ENCODE peak calls at places on chromosomes 13 and 19, in eight cellular contexts. I, T, E, F, L, P, Q and X are unnamed samples.
A peak's percentile ranks its signal among the peaks of the same experiment; 100 is the strongest.

GRCh38 chr13:80037505-80037888 is 303.4 kb downstream of the SPRY2 start:
- DNase-seq in I (no peak), T (no peak), E (peak; percentile 93), F (no peak), L (no peak), P (no peak), Q (no peak), X (no peak)

GRCh38 chr13:38582133-38582532 is 104.7 kb upstream of the FREM2 start:
- DNase-seq in I (no peak), T (no peak), E (peak; percentile 44), F (no peak), L (no peak), P (no peak), Q (no peak), X (peak; percentile 28)

GRCh38 chr13:71306821-71307220 is 560.2 kb downstream of the DACH1 start:
- DNase-seq in I (no peak), T (no peak), E (no peak), F (no peak), L (no peak), P (no peak), Q (no peak), X (no peak)

GRCh38 chr19:50326101-50326664 is 3.0 kb downstream of the KCNC3 start:
- DNase-seq in I (no peak), T (no peak), E (no peak), F (no peak), L (no peak), P (no peak), Q (no peak), X (no peak)

GRCh38 chr13:26679411-26679810 is 81.2 kb downstream of the GPR12 start:
- DNase-seq in I (no peak), T (no peak), E (peak; percentile 53), F (no peak), L (no peak), P (no peak), Q (no peak), X (no peak)

GRCh38 chr13:107847406-107847805 is 367.9 kb downstream of the LIG4 start:
- DNase-seq in I (no peak), T (no peak), E (no peak), F (no peak), L (no peak), P (no peak), Q (no peak), X (no peak)

GRCh38 chr13:51950722-51951121 is 60.5 kb downstream of the ATP7B start:
- DNase-seq in I (no peak), T (no peak), E (no peak), F (no peak), L (no peak), P (no peak), Q (no peak), X (no peak)

GRCh38 chr13:49329831-49330545 is 82.3 kb downstream of the CDADC1 start:
- DNase-seq in I (no peak), T (no peak), E (no peak), F (no peak), L (no peak), P (no peak), Q (no peak), X (no peak)

GRCh38 chr19:4139614-4140236 is 13.7 kb upstream of the CREB3L3 start:
- DNase-seq in I (peak; percentile 60), T (peak; percentile 71), E (peak; percentile 54), F (peak; percentile 86), L (peak; percentile 87), P (peak; percentile 85), Q (peak; percentile 21), X (peak; percentile 62)

GRCh38 chr13:56586966-56587365 is 553.8 kb upstream of the PRR20A start:
- DNase-seq in I (no peak), T (no peak), E (no peak), F (no peak), L (no peak), P (no peak), Q (no peak), X (no peak)

GRCh38 chr13:96093296-96094006 is 3.5 kb downstream of the HS6ST3 start:
- DNase-seq in I (no peak), T (no peak), E (no peak), F (no peak), L (no peak), P (no peak), Q (no peak), X (no peak)

GRCh38 chr13:47621931-47622330 is 379.1 kb downstream of the SUCLA2 start:
- DNase-seq in I (no peak), T (no peak), E (peak; percentile 84), F (no peak), L (no peak), P (no peak), Q (no peak), X (no peak)

GRCh38 chr19:34269968-34270621 is 15.7 kb downstream of the GARRE1 start:
- DNase-seq in I (no peak), T (no peak), E (peak; percentile 70), F (peak; percentile 80), L (peak; percentile 64), P (no peak), Q (no peak), X (peak; percentile 39)

GRCh38 chr19:18610556-18611326 is 1.9 kb upstream of the TMEM59L start:
- DNase-seq in I (no peak), T (no peak), E (no peak), F (no peak), L (no peak), P (no peak), Q (no peak), X (no peak)

GRCh38 chr19:4304509-4305252 is at the start of gene FSD1:
- DNase-seq in I (peak; percentile 64), T (no peak), E (no peak), F (no peak), L (no peak), P (no peak), Q (peak; percentile 39), X (no peak)

GRCh38 chr19:48989701-48990291 is 3.3 kb downstream of the GYS1 start:
- DNase-seq in I (no peak), T (no peak), E (no peak), F (no peak), L (peak; percentile 90), P (no peak), Q (no peak), X (no peak)

GRCh38 chr13:30114586-30115256 is 192.6 kb downstream of the KATNAL1 start:
- DNase-seq in I (peak; percentile 87), T (peak; percentile 72), E (peak; percentile 82), F (peak; percentile 92), L (peak; percentile 94), P (peak; percentile 88), Q (peak; percentile 80), X (peak; percentile 96)

GRCh38 chr13:99740261-99740979 is 231.1 kb downstream of the ZIC5 start:
- DNase-seq in I (no peak), T (no peak), E (no peak), F (no peak), L (no peak), P (no peak), Q (no peak), X (no peak)

GRCh38 chr13:51643882-51644281 is 59.6 kb downstream of the WDFY2 start:
- DNase-seq in I (no peak), T (peak; percentile 68), E (peak; percentile 81), F (no peak), L (no peak), P (no peak), Q (no peak), X (no peak)

DNA sequence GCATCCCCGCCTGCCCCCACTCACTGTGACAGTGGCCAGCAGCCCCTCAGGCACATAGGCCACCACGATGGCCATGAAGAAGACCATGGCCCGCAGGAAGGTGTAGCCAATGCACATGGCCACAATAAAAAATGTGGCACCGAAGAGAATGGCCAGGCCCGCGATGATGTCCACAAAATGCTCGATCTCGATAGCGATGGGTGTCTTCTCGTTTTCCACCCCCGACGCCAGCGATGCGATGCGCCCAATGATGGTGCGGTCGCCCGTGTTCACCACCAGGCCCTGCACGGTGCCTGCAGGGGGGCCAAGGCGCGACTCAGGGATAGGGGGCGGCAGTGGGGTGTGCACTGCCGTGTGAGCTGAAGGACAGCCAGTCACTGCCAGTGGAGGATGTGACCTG is 3.7 kb downstream of the ATP4A start:
- DNase-seq in I (no peak), T (no peak), E (no peak), F (no peak), L (no peak), P (no peak), Q (no peak), X (no peak)
- H3K27me3 ChIP-seq in I (no peaks in the 10 kb centered on the region), T (no peaks in the 10 kb centered on the region), E (no peaks in the 10 kb centered on the region), F (no peaks in the 10 kb centered on the region), L (no peaks in the 10 kb centered on the region), P (peaks cover 44% of the 10 kb centered on the region), Q (peaks cover 13% of the 10 kb centered on the region), X (no peaks in the 10 kb centered on the region)

GRCh38 chr19:29811125-29812079 is at the start of gene CCNE1:
- DNase-seq in I (peak; percentile 16), T (peak; percentile 43), E (peak; percentile 83), F (peak; percentile 93), L (peak; percentile 97), P (peak; percentile 90), Q (no peak), X (peak; percentile 93)
- H3K27ac ChIP-seq in I (no peak within 1 kb of the TSS), T (peak within 1 kb of the TSS; percentile 80), E (no peak within 1 kb of the TSS), F (no peak within 1 kb of the TSS), L (peak within 1 kb of the TSS; percentile 61), P (no peak within 1 kb of the TSS), Q (no peak within 1 kb of the TSS), X (peak within 1 kb of the TSS; percentile 58)

DNA sequence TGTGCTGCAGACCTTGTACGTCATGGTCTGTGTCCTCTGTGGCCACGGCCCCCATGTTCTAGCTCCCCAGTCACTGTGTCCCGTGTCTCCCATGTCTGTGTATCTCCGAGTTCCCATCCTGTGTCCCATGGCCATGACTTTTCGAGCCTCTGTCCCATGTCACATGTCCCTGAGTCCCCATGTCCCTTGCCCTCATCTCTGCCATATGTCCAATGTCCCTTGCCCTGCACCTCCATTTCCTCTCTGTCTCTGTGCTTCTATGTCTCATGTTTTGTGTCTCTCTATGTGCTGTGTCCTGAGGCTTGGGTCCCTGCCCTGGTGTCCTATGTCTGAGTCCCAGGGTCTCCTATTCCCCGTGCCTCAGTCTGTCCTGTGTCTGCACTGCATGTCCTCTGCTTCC is 2.0 kb downstream of the ATP4A start:
- DNase-seq in I (no peak), T (no peak), E (no peak), F (no peak), L (no peak), P (no peak), Q (no peak), X (no peak)
- H3K27me3 ChIP-seq in I (no peaks in the 10 kb centered on the region), T (no peaks in the 10 kb centered on the region), E (no peaks in the 10 kb centered on the region), F (no peaks in the 10 kb centered on the region), L (no peaks in the 10 kb centered on the region), P (peaks cover 44% of the 10 kb centered on the region), Q (peaks cover 13% of the 10 kb centered on the region), X (no peaks in the 10 kb centered on the region)

GRCh38 chr19:39251081-39251480 is 2.4 kb upstream of the IFNL4 start:
- DNase-seq in I (no peak), T (no peak), E (no peak), F (no peak), L (no peak), P (no peak), Q (no peak), X (no peak)

GRCh38 chr19:39252458-39252857 is 3.8 kb upstream of the IFNL4 start:
- DNase-seq in I (no peak), T (no peak), E (no peak), F (no peak), L (no peak), P (no peak), Q (no peak), X (no peak)

GRCh38 chr19:39246951-39247669 is 1.5 kb downstream of the IFNL4 start:
- DNase-seq in I (no peak), T (no peak), E (no peak), F (no peak), L (no peak), P (no peak), Q (no peak), X (no peak)

GRCh38 chr19:39247701-39248664 is 673 bp downstream of the IFNL4 start:
- DNase-seq in I (no peak), T (no peak), E (no peak), F (no peak), L (no peak), P (no peak), Q (no peak), X (no peak)

GRCh38 chr19:39248806-39249205 is at the start of gene IFNL4:
- DNase-seq in I (no peak), T (no peak), E (no peak), F (no peak), L (no peak), P (no peak), Q (no peak), X (no peak)
- H3K27ac ChIP-seq in I (no peak within 1 kb of the TSS), T (no peak within 1 kb of the TSS), E (no peak within 1 kb of the TSS), F (no peak within 1 kb of the TSS), L (no peak within 1 kb of the TSS), P (no peak within 1 kb of the TSS), Q (no peak within 1 kb of the TSS), X (no peak within 1 kb of the TSS)